ENCODE peak calls at places on chromosomes 6 and 20, in eight cellular contexts. One of them, this sample, is unnamed.

GRCh38 chr20:2703716-2704475 is 11.3 kb downstream of the EBF4 start:
- DNase-seq in HCT116: no peak
- DNase-seq in cardiac fibroblast: no peak
- DNase-seq in prostate gland: no peak
- DNase-seq in CD4-positive, alpha-beta T cell: no peak
- DNase-seq in CD8-positive, alpha-beta T cell: no peak
- DNase-seq in nephron progenitor cell: no peak
- DNase-seq in HFF-Myc: no peak
- DNase-seq in this sample: no peak

GRCh38 chr6:106751501-106752252 is 122.3 kb downstream of the QRSL1 start:
- DNase-seq in cardiac fibroblast: no peak
- DNase-seq in nephron progenitor cell: no peak
- DNase-seq in CD8-positive, alpha-beta T cell: no peak
- DNase-seq in CD4-positive, alpha-beta T cell: no peak
- DNase-seq in HFF-Myc: no peak
- DNase-seq in prostate gland: no peak
- DNase-seq in HCT116: no peak
- DNase-seq in this sample: no peak

GRCh38 chr6:159640322-159640721 is 52.7 kb downstream of the SOD2 start:
- DNase-seq in HFF-Myc: no peak
- DNase-seq in HCT116: no peak
- DNase-seq in CD4-positive, alpha-beta T cell: no peak
- DNase-seq in prostate gland: no peak
- DNase-seq in CD8-positive, alpha-beta T cell: no peak
- DNase-seq in cardiac fibroblast: no peak
- DNase-seq in nephron progenitor cell: no peak
- DNase-seq in this sample: no peak

GRCh38 chr6:111487656-111488055 is 4.6 kb upstream of the REV3L start:
- DNase-seq in cardiac fibroblast: peak; percentile 89
- DNase-seq in HFF-Myc: no peak
- DNase-seq in CD4-positive, alpha-beta T cell: no peak
- DNase-seq in HCT116: no peak
- DNase-seq in nephron progenitor cell: no peak
- DNase-seq in CD8-positive, alpha-beta T cell: no peak
- DNase-seq in prostate gland: no peak
- DNase-seq in this sample: no peak

GRCh38 chr6:96783307-96783706 is 54.0 kb downstream of the GPR63 start:
- DNase-seq in HFF-Myc: no peak
- DNase-seq in nephron progenitor cell: no peak
- DNase-seq in prostate gland: no peak
- DNase-seq in CD8-positive, alpha-beta T cell: no peak
- DNase-seq in CD4-positive, alpha-beta T cell: no peak
- DNase-seq in HCT116: no peak
- DNase-seq in cardiac fibroblast: no peak
- DNase-seq in this sample: no peak

GRCh38 chr6:30749554-30750378 is 5.4 kb upstream of the IER3 start:
- DNase-seq in CD8-positive, alpha-beta T cell: no peak
- DNase-seq in HFF-Myc: no peak
- DNase-seq in nephron progenitor cell: no peak
- DNase-seq in CD4-positive, alpha-beta T cell: no peak
- DNase-seq in cardiac fibroblast: no peak
- DNase-seq in prostate gland: no peak
- DNase-seq in HCT116: peak; percentile 89
- DNase-seq in this sample: no peak

GRCh38 chr20:50308513-50309279 is 118.1 kb downstream of the CEBPB start:
- DNase-seq in HFF-Myc: peak; percentile 89
- DNase-seq in CD4-positive, alpha-beta T cell: no peak
- DNase-seq in cardiac fibroblast: peak; percentile 99
- DNase-seq in prostate gland: peak; percentile 70
- DNase-seq in CD8-positive, alpha-beta T cell: no peak
- DNase-seq in HCT116: peak; percentile 42
- DNase-seq in nephron progenitor cell: peak; percentile 52
- DNase-seq in this sample: no peak

GRCh38 chr6:120005292-120005976 is 655.9 kb upstream of the MAN1A1 start:
- DNase-seq in nephron progenitor cell: no peak
- DNase-seq in CD4-positive, alpha-beta T cell: no peak
- DNase-seq in prostate gland: no peak
- DNase-seq in HFF-Myc: no peak
- DNase-seq in CD8-positive, alpha-beta T cell: no peak
- DNase-seq in cardiac fibroblast: peak; percentile 1
- DNase-seq in HCT116: no peak
- DNase-seq in this sample: no peak

GRCh38 chr6:158019416-158019815 is 37.8 kb downstream of the SYNJ2 start:
- DNase-seq in nephron progenitor cell: no peak
- DNase-seq in cardiac fibroblast: no peak
- DNase-seq in CD4-positive, alpha-beta T cell: no peak
- DNase-seq in CD8-positive, alpha-beta T cell: no peak
- DNase-seq in HFF-Myc: no peak
- DNase-seq in HCT116: no peak
- DNase-seq in prostate gland: no peak
- DNase-seq in this sample: no peak

GRCh38 chr20:9903048-9903651 is 64.3 kb upstream of the PAK5 start:
- DNase-seq in cardiac fibroblast: peak; percentile 7
- DNase-seq in HCT116: peak; percentile 26
- DNase-seq in HFF-Myc: no peak
- DNase-seq in nephron progenitor cell: peak; percentile 31
- DNase-seq in prostate gland: no peak
- DNase-seq in CD4-positive, alpha-beta T cell: no peak
- DNase-seq in CD8-positive, alpha-beta T cell: no peak
- DNase-seq in this sample: peak; percentile 33

GRCh38 chr20:910840-911770 is 5.0 kb downstream of the ANGPT4 start:
- DNase-seq in CD4-positive, alpha-beta T cell: no peak
- DNase-seq in CD8-positive, alpha-beta T cell: no peak
- DNase-seq in HCT116: no peak
- DNase-seq in prostate gland: no peak
- DNase-seq in nephron progenitor cell: no peak
- DNase-seq in HFF-Myc: no peak
- DNase-seq in cardiac fibroblast: peak; percentile 66
- DNase-seq in this sample: no peak

GRCh38 chr20:59888050-59888449 is 45.4 kb downstream of the SYCP2 start:
- DNase-seq in CD8-positive, alpha-beta T cell: no peak
- DNase-seq in HFF-Myc: no peak
- DNase-seq in prostate gland: no peak
- DNase-seq in nephron progenitor cell: no peak
- DNase-seq in HCT116: no peak
- DNase-seq in cardiac fibroblast: no peak
- DNase-seq in CD4-positive, alpha-beta T cell: no peak
- DNase-seq in this sample: no peak

GRCh38 chr6:44001318-44001868 is 125.9 kb downstream of the MRPL14 start:
- DNase-seq in nephron progenitor cell: no peak
- DNase-seq in HCT116: peak; percentile 54
- DNase-seq in CD4-positive, alpha-beta T cell: no peak
- DNase-seq in CD8-positive, alpha-beta T cell: no peak
- DNase-seq in HFF-Myc: no peak
- DNase-seq in prostate gland: no peak
- DNase-seq in cardiac fibroblast: peak; percentile 28
- DNase-seq in this sample: no peak
- TF ChIP-seq CTCF in nephron progenitor cell: no peak
- TF ChIP-seq CTCF in HCT116: no peak
- TF ChIP-seq CTCF in CD4-positive, alpha-beta T cell: no peak
- TF ChIP-seq CTCF in CD8-positive, alpha-beta T cell: no peak
- TF ChIP-seq CTCF in HFF-Myc: peak; percentile 37
- TF ChIP-seq CTCF in prostate gland: no peak
- TF ChIP-seq CTCF in cardiac fibroblast: peak; percentile 56
- TF ChIP-seq CTCF in this sample: peak; percentile 15

GRCh38 chr20:48191200-48191599 is 405.9 kb upstream of the SULF2 start:
- DNase-seq in nephron progenitor cell: no peak
- DNase-seq in CD8-positive, alpha-beta T cell: no peak
- DNase-seq in prostate gland: no peak
- DNase-seq in cardiac fibroblast: no peak
- DNase-seq in HFF-Myc: no peak
- DNase-seq in HCT116: no peak
- DNase-seq in CD4-positive, alpha-beta T cell: no peak
- DNase-seq in this sample: no peak
- TF ChIP-seq CTCF in nephron progenitor cell: no peak
- TF ChIP-seq CTCF in CD8-positive, alpha-beta T cell: no peak
- TF ChIP-seq CTCF in prostate gland: no peak
- TF ChIP-seq CTCF in cardiac fibroblast: no peak
- TF ChIP-seq CTCF in HFF-Myc: no peak
- TF ChIP-seq CTCF in HCT116: no peak
- TF ChIP-seq CTCF in CD4-positive, alpha-beta T cell: no peak
- TF ChIP-seq CTCF in this sample: no peak

GRCh38 chr6:145454006-145454405 is 281.3 kb downstream of the EPM2A start:
- DNase-seq in prostate gland: no peak
- DNase-seq in cardiac fibroblast: no peak
- DNase-seq in HFF-Myc: no peak
- DNase-seq in CD8-positive, alpha-beta T cell: no peak
- DNase-seq in HCT116: no peak
- DNase-seq in CD4-positive, alpha-beta T cell: no peak
- DNase-seq in nephron progenitor cell: no peak
- DNase-seq in this sample: no peak

GRCh38 chr6:145457556-145457955 is 277.8 kb downstream of the EPM2A start:
- DNase-seq in HFF-Myc: no peak
- DNase-seq in prostate gland: no peak
- DNase-seq in CD8-positive, alpha-beta T cell: no peak
- DNase-seq in nephron progenitor cell: no peak
- DNase-seq in cardiac fibroblast: no peak
- DNase-seq in CD4-positive, alpha-beta T cell: no peak
- DNase-seq in HCT116: no peak
- DNase-seq in this sample: no peak

DNA sequence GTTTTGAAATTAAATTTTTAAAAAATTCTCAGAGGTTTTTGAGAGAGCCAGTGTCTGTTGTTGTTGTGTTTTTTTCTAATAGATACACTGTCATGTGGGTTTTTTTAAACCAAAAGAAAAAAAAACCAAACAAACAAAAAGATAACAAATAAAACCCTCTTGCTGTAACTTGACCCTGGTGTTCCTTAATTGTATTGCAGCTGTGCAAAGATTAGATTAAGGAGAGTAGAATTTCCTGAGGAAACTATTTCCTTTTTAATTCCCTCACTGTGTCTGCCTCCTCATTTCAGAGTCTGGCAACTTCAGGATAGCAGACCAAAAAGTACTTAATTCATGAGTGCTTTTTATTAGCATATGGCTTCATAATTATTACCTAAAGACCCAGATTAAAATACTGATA is 281.9 kb downstream of the EPM2A start:
- DNase-seq in HFF-Myc: no peak
- DNase-seq in CD4-positive, alpha-beta T cell: no peak
- DNase-seq in prostate gland: no peak
- DNase-seq in nephron progenitor cell: no peak
- DNase-seq in CD8-positive, alpha-beta T cell: no peak
- DNase-seq in cardiac fibroblast: peak; percentile 6
- DNase-seq in HCT116: peak; percentile 12
- DNase-seq in this sample: no peak
- TF ChIP-seq CTCF in HFF-Myc: no peak
- TF ChIP-seq CTCF in CD4-positive, alpha-beta T cell: no peak
- TF ChIP-seq CTCF in prostate gland: no peak
- TF ChIP-seq CTCF in nephron progenitor cell: peak; percentile 37
- TF ChIP-seq CTCF in CD8-positive, alpha-beta T cell: peak; percentile 25
- TF ChIP-seq CTCF in cardiac fibroblast: peak; percentile 45
- TF ChIP-seq CTCF in HCT116: no peak
- TF ChIP-seq CTCF in this sample: peak; percentile 69

GRCh38 chr6:153108320-153108719 is 22.8 kb downstream of the RGS17 start:
- DNase-seq in nephron progenitor cell: no peak
- DNase-seq in cardiac fibroblast: peak; percentile 54
- DNase-seq in CD8-positive, alpha-beta T cell: no peak
- DNase-seq in CD4-positive, alpha-beta T cell: no peak
- DNase-seq in HCT116: no peak
- DNase-seq in prostate gland: no peak
- DNase-seq in HFF-Myc: peak; percentile 29
- DNase-seq in this sample: no peak
- TF ChIP-seq CTCF in nephron progenitor cell: no peak
- TF ChIP-seq CTCF in cardiac fibroblast: peak; percentile 43
- TF ChIP-seq CTCF in CD8-positive, alpha-beta T cell: no peak
- TF ChIP-seq CTCF in CD4-positive, alpha-beta T cell: no peak
- TF ChIP-seq CTCF in HCT116: peak; percentile 24
- TF ChIP-seq CTCF in prostate gland: no peak
- TF ChIP-seq CTCF in HFF-Myc: peak; percentile 51
- TF ChIP-seq CTCF in this sample: no peak

GRCh38 chr6:11202513-11203305 is 29.8 kb downstream of the NEDD9 start:
- DNase-seq in HFF-Myc: no peak
- DNase-seq in prostate gland: no peak
- DNase-seq in HCT116: no peak
- DNase-seq in nephron progenitor cell: peak; percentile 16
- DNase-seq in CD4-positive, alpha-beta T cell: no peak
- DNase-seq in CD8-positive, alpha-beta T cell: peak; percentile 7
- DNase-seq in cardiac fibroblast: no peak
- DNase-seq in this sample: no peak
- TF ChIP-seq CTCF in HFF-Myc: no peak
- TF ChIP-seq CTCF in prostate gland: no peak
- TF ChIP-seq CTCF in HCT116: no peak
- TF ChIP-seq CTCF in nephron progenitor cell: no peak
- TF ChIP-seq CTCF in CD4-positive, alpha-beta T cell: no peak
- TF ChIP-seq CTCF in CD8-positive, alpha-beta T cell: no peak
- TF ChIP-seq CTCF in cardiac fibroblast: no peak
- TF ChIP-seq CTCF in this sample: no peak

GRCh38 chr6:55379895-55380294 is 52.6 kb downstream of the GFRAL start:
- DNase-seq in CD8-positive, alpha-beta T cell: no peak
- DNase-seq in prostate gland: no peak
- DNase-seq in nephron progenitor cell: no peak
- DNase-seq in HFF-Myc: no peak
- DNase-seq in CD4-positive, alpha-beta T cell: no peak
- DNase-seq in HCT116: no peak
- DNase-seq in cardiac fibroblast: peak; percentile 7
- DNase-seq in this sample: no peak

GRCh38 chr6:55377150-55377549 is 49.9 kb downstream of the GFRAL start:
- DNase-seq in CD4-positive, alpha-beta T cell: no peak
- DNase-seq in nephron progenitor cell: no peak
- DNase-seq in cardiac fibroblast: no peak
- DNase-seq in prostate gland: no peak
- DNase-seq in CD8-positive, alpha-beta T cell: no peak
- DNase-seq in HCT116: no peak
- DNase-seq in HFF-Myc: no peak
- DNase-seq in this sample: no peak

DNA sequence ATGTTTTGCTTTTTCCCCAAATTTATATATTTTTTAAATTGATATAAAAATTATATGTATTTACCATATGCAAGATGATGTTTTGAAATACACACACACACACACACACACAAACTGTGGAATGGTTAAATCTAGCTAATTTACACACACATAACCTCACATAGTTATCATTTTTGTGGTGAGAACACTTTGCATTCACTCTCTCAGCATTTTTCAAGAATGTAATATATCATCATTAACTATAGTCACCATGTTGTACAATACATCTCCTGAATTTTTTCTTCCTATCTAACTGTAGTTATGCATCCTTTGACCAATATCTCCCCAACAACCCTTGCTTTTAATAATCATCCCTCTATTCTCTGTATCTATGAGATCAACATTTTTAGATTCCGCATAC is 52.2 kb downstream of the GFRAL start:
- DNase-seq in CD4-positive, alpha-beta T cell: no peak
- DNase-seq in HCT116: no peak
- DNase-seq in CD8-positive, alpha-beta T cell: no peak
- DNase-seq in cardiac fibroblast: no peak
- DNase-seq in HFF-Myc: no peak
- DNase-seq in prostate gland: no peak
- DNase-seq in nephron progenitor cell: no peak
- DNase-seq in this sample: no peak
- TF ChIP-seq CTCF in CD4-positive, alpha-beta T cell: no peak
- TF ChIP-seq CTCF in HCT116: no peak
- TF ChIP-seq CTCF in CD8-positive, alpha-beta T cell: no peak
- TF ChIP-seq CTCF in cardiac fibroblast: no peak
- TF ChIP-seq CTCF in HFF-Myc: no peak
- TF ChIP-seq CTCF in prostate gland: no peak
- TF ChIP-seq CTCF in nephron progenitor cell: no peak
- TF ChIP-seq CTCF in this sample: no peak

This sample was measured in glutamatergic neuron.